ENCODE peak calls at places on chromosomes 16 and 17, in ten cellular contexts. E is HCT116; U is endothelial cell of umbilical vein; W is activated CD8-positive, alpha-beta T cell treated with anti-CD3 and anti-CD28 coated beads for 36 hours; C is SW 1271; S is activated CD8-positive, alpha-beta memory T cell treated with anti-CD3 and anti-CD28 coated beads, Interleukin-2, amount 50 U/mL, for 4 hours; V is stimulated activated CD4-positive, alpha-beta T cell treated with anti-CD3 and anti-CD28 coated beads, Interleukin-4, amount 100 ng/mL, for 4 hours; M is tibial artery; N is mucosa of descending colon; O is germinal center. A is an unnamed sample.

GRCh38 chr17:62778990-62779681 is 29.0 kb downstream of the MARCHF10 start:
- DNase-seq in E (peak), U (no peak), W (no peak), C (no peak), S (no peak), V (no peak), M (no peak), N (peak), O (no peak), A (no peak)

GRCh38 chr17:13743906-13744305 is 142.2 kb upstream of the HS3ST3A1 start:
- DNase-seq in E (no peak), U (no peak), W (no peak), C (no peak), S (no peak), V (no peak), M (no peak), N (no peak), O (no peak), A (no peak)

GRCh38 chr16:78196527-78196926 is 97.1 kb downstream of the WWOX start:
- DNase-seq in E (no peak), U (no peak), W (no peak), C (no peak), S (no peak), V (no peak), M (no peak), N (no peak), O (no peak), A (no peak)

GRCh38 chr16:72983728-72984350 is 64.1 kb downstream of the ZFHX3 start:
- DNase-seq in E (no peak), U (no peak), W (no peak), C (no peak), S (no peak), V (no peak), M (peak), N (no peak), O (no peak), A (no peak)

GRCh38 chr16:77722315-77723107 is at the start of gene NUDT7:
- DNase-seq in E (peak), U (peak), W (peak), C (peak), S (peak), V (peak), M (peak), N (peak), O (peak), A (peak)

GRCh38 chr17:45650601-45651000 is 133.5 kb upstream of the CRHR1 start:
- DNase-seq in E (no peak), U (no peak), W (no peak), C (no peak), S (no peak), V (no peak), M (peak), N (no peak), O (no peak), A (no peak)

GRCh38 chr17:38970804-38971203 is 3.6 kb upstream of the FBXO47 start:
- DNase-seq in E (no peak), U (no peak), W (peak), C (no peak), S (no peak), V (no peak), M (no peak), N (no peak), O (no peak), A (no peak)

GRCh38 chr17:80605326-80606066 is 60.9 kb downstream of the RPTOR start:
- DNase-seq in E (no peak), U (no peak), W (peak), C (no peak), S (peak), V (peak), M (no peak), N (no peak), O (peak), A (no peak)

GRCh38 chr16:74752756-74753155 is 21.9 kb downstream of the FA2H start:
- DNase-seq in E (no peak), U (no peak), W (no peak), C (no peak), S (no peak), V (no peak), M (no peak), N (peak), O (no peak), A (no peak)

GRCh38 chr16:75566889-75567255 is 693 bp downstream of the GABARAPL2 start:
- DNase-seq in E (no peak), U (peak), W (peak), C (no peak), S (peak), V (no peak), M (no peak), N (peak), O (no peak), A (no peak)

GRCh38 chr17:65013613-65014391 is 42.7 kb downstream of the GNA13 start:
- DNase-seq in E (peak), U (no peak), W (peak), C (no peak), S (peak), V (no peak), M (no peak), N (no peak), O (no peak), A (no peak)

GRCh38 chr17:3777366-3777765 is 23.6 kb downstream of the ITGAE start:
- DNase-seq in E (no peak), U (no peak), W (no peak), C (no peak), S (no peak), V (no peak), M (no peak), N (no peak), O (no peak), A (no peak)

GRCh38 chr16:27843800-27844199 is 219.7 kb downstream of the GSG1L start:
- DNase-seq in E (no peak), U (no peak), W (no peak), C (no peak), S (no peak), V (no peak), M (peak), N (no peak), O (no peak), A (no peak)

GRCh38 chr16:27862953-27863352 is 200.6 kb downstream of the GSG1L start:
- DNase-seq in E (no peak), U (no peak), W (no peak), C (no peak), S (no peak), V (no peak), M (no peak), N (no peak), O (no peak), A (no peak)